ENCODE peak calls at places on chromosome 1, in four cellular contexts. Q is activated gamma-delta T cell treated with Interleukin-2 at 50 U/mL for 16 hours, W is brain microvascular endothelial cell, T is T follicular helper cell. X is an unnamed sample.

GRCh38 chr1:184035719-184036516 is 1.6 kb downstream of the COLGALT2 start:
- DNase-seq in T (no peak), Q (peak; percentile 4), W (no peak), X (no peak)

GRCh38 chr1:165696625-165697100 is 1.7 kb downstream of the ALDH9A1 start:
- DNase-seq in W (peak; percentile 38), T (no peak), Q (no peak), X (no peak)

GRCh38 chr1:28199328-28200233 is 23.1 kb upstream of the PTAFR start:
- DNase-seq in Q (peak; percentile 67), T (peak; percentile 21), W (no peak), X (no peak)

GRCh38 chr1:84719477-84720274 is 29.4 kb upstream of the SSX2IP start:
- DNase-seq in W (no peak), T (no peak), Q (no peak), X (no peak)

GRCh38 chr1:210695041-210695440 is 366.3 kb downstream of the HHAT start:
- DNase-seq in Q (no peak), W (no peak), T (no peak), X (no peak)

GRCh38 chr1:28208818-28209441 is 23.9 kb downstream of the DNAJC8 start:
- DNase-seq in Q (peak; percentile 58), W (peak; percentile 66), T (peak; percentile 47), X (peak; percentile 77)

GRCh38 chr1:30044745-30045144 is 678.6 kb downstream of the MATN1 start:
- DNase-seq in T (no peak), Q (no peak), W (no peak), X (no peak)

GRCh38 chr1:20028125-20028524 is 41.9 kb upstream of the PLA2G5 start:
- DNase-seq in T (no peak), Q (no peak), W (no peak), X (no peak)

GRCh38 chr1:159923203-159924024 is 1.9 kb downstream of the TAGLN2 start:
- DNase-seq in W (peak; percentile 95), Q (peak; percentile 85), T (peak; percentile 93), X (peak; percentile 95)

GRCh38 chr1:182392045-182393028 is 747 bp upstream of the GLUL start:
- DNase-seq in T (no peak), W (no peak), Q (peak; percentile 6), X (peak; percentile 34)

GRCh38 chr1:67149179-67149770 is 14.5 kb upstream of the C1orf141 start:
- DNase-seq in T (peak; percentile 27), Q (peak; percentile 60), W (peak; percentile 69), X (peak; percentile 77)

GRCh38 chr1:35030338-35031102 is 1.2 kb downstream of the ZMYM6 start:
- DNase-seq in T (no peak), W (no peak), Q (no peak), X (no peak)

GRCh38 chr1:155893389-155894142 is 17.6 kb downstream of the RIT1 start:
- DNase-seq in Q (peak; percentile 5), T (peak; percentile 6), W (peak; percentile 84), X (no peak)

GRCh38 chr1:24964811-24965570 is 34.9 kb upstream of the RUNX3 start:
- DNase-seq in Q (peak; percentile 86), W (peak; percentile 82), T (peak; percentile 72), X (peak; percentile 87)

GRCh38 chr1:66542811-66543767 is 9.1 kb downstream of the SGIP1 start:
- DNase-seq in W (peak; percentile 79), T (no peak), Q (no peak), X (no peak)

GRCh38 chr1:215488850-215489249 is 78.3 kb upstream of the KCTD3 start:
- DNase-seq in T (no peak), W (no peak), Q (no peak), X (no peak)

GRCh38 chr1:184975208-184975875 is 1.0 kb upstream of the NIBAN1 start:
- DNase-seq in Q (no peak), T (no peak), W (no peak), X (no peak)

GRCh38 chr1:22972760-22973159 is at the start of gene LACTBL1:
- DNase-seq in T (no peak), W (no peak), Q (no peak), X (no peak)

GRCh38 chr1:115233598-115233997 is 104.5 kb downstream of the NGF start:
- DNase-seq in Q (no peak), T (no peak), W (no peak), X (no peak)

GRCh38 chr1:156482276-156482675 is 18.3 kb downstream of the MEF2D start:
- DNase-seq in T (no peak), W (no peak), Q (no peak), X (no peak)

GRCh38 chr1:46070164-46070814 is 62.1 kb downstream of the PIK3R3 start:
- DNase-seq in Q (no peak), T (no peak), W (no peak), X (no peak)

GRCh38 chr1:26959722-26960624 is at the start of gene KDF1:
- DNase-seq in Q (peak; percentile 51), W (no peak), T (peak; percentile 45), X (peak; percentile 54)

GRCh38 chr1:165645654-165646366 is 14.8 kb downstream of the MGST3 start:
- DNase-seq in T (no peak), Q (no peak), W (no peak), X (no peak)

GRCh38 chr1:41712687-41713086 is 206.0 kb downstream of the HIVEP3 start:
- DNase-seq in T (no peak), W (no peak), Q (no peak), X (no peak)

GRCh38 chr1:38962560-38962959 is 20.9 kb upstream of the RHBDL2 start:
- DNase-seq in Q (no peak), W (no peak), T (no peak), X (no peak)

GRCh38 chr1:164440222-164440621 is 118.8 kb upstream of the PBX1 start:
- DNase-seq in W (peak; percentile 18), Q (no peak), T (no peak), X (no peak)

GRCh38 chr1:155079487-155080249 is 1.0 kb downstream of the EFNA3 start:
- DNase-seq in Q (no peak), W (no peak), T (no peak), X (peak; percentile 58)

GRCh38 chr1:169148472-169149252 is 42.2 kb downstream of the ATP1B1 start:
- DNase-seq in T (no peak), Q (no peak), W (no peak), X (no peak)

GRCh38 chr1:168498159-168498609 is 45.6 kb downstream of the XCL2 start:
- DNase-seq in T (no peak), W (no peak), Q (no peak), X (no peak)

GRCh38 chr1:85502171-85502570 is 37.2 kb upstream of the DDAH1 start:
- DNase-seq in T (no peak), Q (no peak), W (peak; percentile 44), X (no peak)

GRCh38 chr1:245444971-245445370 is 290.2 kb downstream of the KIF26B start:
- DNase-seq in W (no peak), T (no peak), Q (no peak), X (no peak)

GRCh38 chr1:81550753-81551152 is 250.0 kb upstream of the ADGRL2 start:
- DNase-seq in W (no peak), T (no peak), Q (no peak), X (no peak)

GRCh38 chr1:25771246-25772114 is 28.5 kb upstream of the SELENON start:
- DNase-seq in Q (peak; percentile 20), W (no peak), T (no peak), X (no peak)

GRCh38 chr1:44313265-44313918 is 41.7 kb downstream of the ERI3 start:
- DNase-seq in W (no peak), Q (no peak), T (no peak), X (no peak)

GRCh38 chr1:62912028-62912638 is 128.2 kb downstream of the ATG4C start:
- DNase-seq in Q (no peak), T (no peak), W (peak; percentile 18), X (no peak)

GRCh38 chr1:226002667-226003501 is 3.7 kb upstream of the SDE2 start:
- DNase-seq in T (no peak), Q (no peak), W (peak; percentile 27), X (no peak)